ENCODE peak calls at places on chromosome 5, in four cellular contexts. One of them, this sample, is unnamed.

GRCh38 chr5:9302228-9302627 is 243.6 kb downstream of the SEMA5A start:
- DNase-seq in stimulated activated CD4-positive, alpha-beta T cell treated with anti-CD3 and anti-CD28 coated beads, Interleukin-4, amount 100 ng/mL, for 4 hours: no peak
- DNase-seq in HT-29: no peak
- DNase-seq in NCI-H1930: no peak
- DNase-seq in this sample: peak; percentile 42

GRCh38 chr5:154092356-154092755 is 53.6 kb downstream of the MFAP3 start:
- DNase-seq in stimulated activated CD4-positive, alpha-beta T cell treated with anti-CD3 and anti-CD28 coated beads, Interleukin-4, amount 100 ng/mL, for 4 hours: no peak
- DNase-seq in HT-29: no peak
- DNase-seq in NCI-H1930: no peak
- DNase-seq in this sample: no peak

GRCh38 chr5:134506054-134507039 is 19.1 kb upstream of the JADE2 start:
- DNase-seq in stimulated activated CD4-positive, alpha-beta T cell treated with anti-CD3 and anti-CD28 coated beads, Interleukin-4, amount 100 ng/mL, for 4 hours: no peak
- DNase-seq in HT-29: peak; percentile 98
- DNase-seq in NCI-H1930: no peak
- DNase-seq in this sample: no peak

GRCh38 chr5:1135696-1136525 is 24.0 kb upstream of the SLC12A7 start:
- DNase-seq in stimulated activated CD4-positive, alpha-beta T cell treated with anti-CD3 and anti-CD28 coated beads, Interleukin-4, amount 100 ng/mL, for 4 hours: no peak
- DNase-seq in HT-29: no peak
- DNase-seq in NCI-H1930: no peak
- DNase-seq in this sample: no peak

GRCh38 chr5:159452480-159453167 is 122.3 kb upstream of the IL12B start:
- DNase-seq in stimulated activated CD4-positive, alpha-beta T cell treated with anti-CD3 and anti-CD28 coated beads, Interleukin-4, amount 100 ng/mL, for 4 hours: no peak
- DNase-seq in HT-29: no peak
- DNase-seq in NCI-H1930: no peak
- DNase-seq in this sample: no peak

GRCh38 chr5:93677344-93678021 is 63.9 kb downstream of the POU5F2 start:
- DNase-seq in stimulated activated CD4-positive, alpha-beta T cell treated with anti-CD3 and anti-CD28 coated beads, Interleukin-4, amount 100 ng/mL, for 4 hours: no peak
- DNase-seq in HT-29: no peak
- DNase-seq in NCI-H1930: peak; percentile 16
- DNase-seq in this sample: peak; percentile 55

GRCh38 chr5:10565785-10566506 is 2.1 kb downstream of the ANKRD33B start:
- DNase-seq in stimulated activated CD4-positive, alpha-beta T cell treated with anti-CD3 and anti-CD28 coated beads, Interleukin-4, amount 100 ng/mL, for 4 hours: no peak
- DNase-seq in HT-29: no peak
- DNase-seq in NCI-H1930: no peak
- DNase-seq in this sample: no peak

GRCh38 chr5:103293719-103294118 is 35.2 kb downstream of the MACIR start:
- DNase-seq in stimulated activated CD4-positive, alpha-beta T cell treated with anti-CD3 and anti-CD28 coated beads, Interleukin-4, amount 100 ng/mL, for 4 hours: no peak
- DNase-seq in HT-29: no peak
- DNase-seq in NCI-H1930: no peak
- DNase-seq in this sample: no peak

GRCh38 chr5:19626218-19626617 is 361.8 kb downstream of the CDH18 start:
- DNase-seq in stimulated activated CD4-positive, alpha-beta T cell treated with anti-CD3 and anti-CD28 coated beads, Interleukin-4, amount 100 ng/mL, for 4 hours: no peak
- DNase-seq in HT-29: no peak
- DNase-seq in NCI-H1930: no peak
- DNase-seq in this sample: no peak

GRCh38 chr5:82364497-82364896 is 86.3 kb upstream of the RPS23 start:
- DNase-seq in stimulated activated CD4-positive, alpha-beta T cell treated with anti-CD3 and anti-CD28 coated beads, Interleukin-4, amount 100 ng/mL, for 4 hours: no peak
- DNase-seq in HT-29: peak; percentile 52
- DNase-seq in NCI-H1930: no peak
- DNase-seq in this sample: peak; percentile 71

GRCh38 chr5:72508241-72509170 is 1.3 kb upstream of the ZNF366 start:
- DNase-seq in stimulated activated CD4-positive, alpha-beta T cell treated with anti-CD3 and anti-CD28 coated beads, Interleukin-4, amount 100 ng/mL, for 4 hours: no peak
- DNase-seq in HT-29: no peak
- DNase-seq in NCI-H1930: no peak
- DNase-seq in this sample: no peak

GRCh38 chr5:135535820-135536801 is at the start of gene NEUROG1:
- DNase-seq in stimulated activated CD4-positive, alpha-beta T cell treated with anti-CD3 and anti-CD28 coated beads, Interleukin-4, amount 100 ng/mL, for 4 hours: no peak
- DNase-seq in HT-29: no peak
- DNase-seq in NCI-H1930: peak; percentile 30
- DNase-seq in this sample: no peak

GRCh38 chr5:23072179-23072578 is 219.0 kb upstream of the CDH12 start:
- DNase-seq in stimulated activated CD4-positive, alpha-beta T cell treated with anti-CD3 and anti-CD28 coated beads, Interleukin-4, amount 100 ng/mL, for 4 hours: no peak
- DNase-seq in HT-29: no peak
- DNase-seq in NCI-H1930: no peak
- DNase-seq in this sample: no peak

GRCh38 chr5:82105457-82105856 is 133.6 kb downstream of the ATG10 start:
- DNase-seq in stimulated activated CD4-positive, alpha-beta T cell treated with anti-CD3 and anti-CD28 coated beads, Interleukin-4, amount 100 ng/mL, for 4 hours: no peak
- DNase-seq in HT-29: no peak
- DNase-seq in NCI-H1930: no peak
- DNase-seq in this sample: peak; percentile 46

GRCh38 chr5:126707080-126707479 is 69.9 kb upstream of the LMNB1 start:
- DNase-seq in stimulated activated CD4-positive, alpha-beta T cell treated with anti-CD3 and anti-CD28 coated beads, Interleukin-4, amount 100 ng/mL, for 4 hours: no peak
- DNase-seq in HT-29: no peak
- DNase-seq in NCI-H1930: no peak
- DNase-seq in this sample: no peak

GRCh38 chr5:87151547-87151946 is 116.1 kb upstream of the RASA1 start:
- DNase-seq in stimulated activated CD4-positive, alpha-beta T cell treated with anti-CD3 and anti-CD28 coated beads, Interleukin-4, amount 100 ng/mL, for 4 hours: no peak
- DNase-seq in HT-29: peak; percentile 56
- DNase-seq in NCI-H1930: no peak
- DNase-seq in this sample: peak; percentile 93

GRCh38 chr5:163163858-163164257 is 273.5 kb upstream of the CCNG1 start:
- DNase-seq in stimulated activated CD4-positive, alpha-beta T cell treated with anti-CD3 and anti-CD28 coated beads, Interleukin-4, amount 100 ng/mL, for 4 hours: no peak
- DNase-seq in HT-29: no peak
- DNase-seq in NCI-H1930: no peak
- DNase-seq in this sample: peak; percentile 21

GRCh38 chr5:31598640-31599611 is 40.0 kb upstream of the PDZD2 start:
- DNase-seq in stimulated activated CD4-positive, alpha-beta T cell treated with anti-CD3 and anti-CD28 coated beads, Interleukin-4, amount 100 ng/mL, for 4 hours: no peak
- DNase-seq in HT-29: no peak
- DNase-seq in NCI-H1930: no peak
- DNase-seq in this sample: no peak

GRCh38 chr5:179183481-179183880 is 123.3 kb downstream of the ZNF354C start:
- DNase-seq in stimulated activated CD4-positive, alpha-beta T cell treated with anti-CD3 and anti-CD28 coated beads, Interleukin-4, amount 100 ng/mL, for 4 hours: no peak
- DNase-seq in HT-29: no peak
- DNase-seq in NCI-H1930: no peak
- DNase-seq in this sample: no peak

GRCh38 chr5:126355940-126356339 is 67.3 kb upstream of the GRAMD2B start:
- DNase-seq in stimulated activated CD4-positive, alpha-beta T cell treated with anti-CD3 and anti-CD28 coated beads, Interleukin-4, amount 100 ng/mL, for 4 hours: no peak
- DNase-seq in HT-29: no peak
- DNase-seq in NCI-H1930: no peak
- DNase-seq in this sample: no peak

GRCh38 chr5:39998518-39998917 is 573.7 kb upstream of the DAB2 start:
- DNase-seq in stimulated activated CD4-positive, alpha-beta T cell treated with anti-CD3 and anti-CD28 coated beads, Interleukin-4, amount 100 ng/mL, for 4 hours: no peak
- DNase-seq in HT-29: no peak
- DNase-seq in NCI-H1930: no peak
- DNase-seq in this sample: no peak

GRCh38 chr5:13941468-13941867 is 3.0 kb downstream of the DNAH5 start:
- DNase-seq in stimulated activated CD4-positive, alpha-beta T cell treated with anti-CD3 and anti-CD28 coated beads, Interleukin-4, amount 100 ng/mL, for 4 hours: no peak
- DNase-seq in HT-29: no peak
- DNase-seq in NCI-H1930: no peak
- DNase-seq in this sample: no peak

GRCh38 chr5:885529-885928 is 7.1 kb downstream of the BRD9 start:
- DNase-seq in stimulated activated CD4-positive, alpha-beta T cell treated with anti-CD3 and anti-CD28 coated beads, Interleukin-4, amount 100 ng/mL, for 4 hours: no peak
- DNase-seq in HT-29: no peak
- DNase-seq in NCI-H1930: no peak
- DNase-seq in this sample: no peak

GRCh38 chr5:180389252-180390101 is 36.3 kb upstream of the GFPT2 start:
- DNase-seq in stimulated activated CD4-positive, alpha-beta T cell treated with anti-CD3 and anti-CD28 coated beads, Interleukin-4, amount 100 ng/mL, for 4 hours: no peak
- DNase-seq in HT-29: no peak
- DNase-seq in NCI-H1930: no peak
- DNase-seq in this sample: no peak

GRCh38 chr5:136033848-136034247 is 5.1 kb downstream of the TGFBI start:
- DNase-seq in stimulated activated CD4-positive, alpha-beta T cell treated with anti-CD3 and anti-CD28 coated beads, Interleukin-4, amount 100 ng/mL, for 4 hours: no peak
- DNase-seq in HT-29: no peak
- DNase-seq in NCI-H1930: no peak
- DNase-seq in this sample: peak; percentile 94

GRCh38 chr5:151053796-151054490 is 26.9 kb downstream of the TNIP1 start:
- DNase-seq in stimulated activated CD4-positive, alpha-beta T cell treated with anti-CD3 and anti-CD28 coated beads, Interleukin-4, amount 100 ng/mL, for 4 hours: no peak
- DNase-seq in HT-29: no peak
- DNase-seq in NCI-H1930: no peak
- DNase-seq in this sample: no peak

GRCh38 chr5:52560366-52560765 is 227.3 kb upstream of the ITGA1 start:
- DNase-seq in stimulated activated CD4-positive, alpha-beta T cell treated with anti-CD3 and anti-CD28 coated beads, Interleukin-4, amount 100 ng/mL, for 4 hours: no peak
- DNase-seq in HT-29: peak; percentile 63
- DNase-seq in NCI-H1930: no peak
- DNase-seq in this sample: peak; percentile 34

GRCh38 chr5:60463179-60463868 is 236.6 kb downstream of the DEPDC1B start:
- DNase-seq in stimulated activated CD4-positive, alpha-beta T cell treated with anti-CD3 and anti-CD28 coated beads, Interleukin-4, amount 100 ng/mL, for 4 hours: no peak
- DNase-seq in HT-29: peak; percentile 2
- DNase-seq in NCI-H1930: no peak
- DNase-seq in this sample: no peak

GRCh38 chr5:127978738-127979300 is 104.7 kb upstream of the SLC12A2 start:
- DNase-seq in stimulated activated CD4-positive, alpha-beta T cell treated with anti-CD3 and anti-CD28 coated beads, Interleukin-4, amount 100 ng/mL, for 4 hours: no peak
- DNase-seq in HT-29: no peak
- DNase-seq in NCI-H1930: no peak
- DNase-seq in this sample: no peak

GRCh38 chr5:86126202-86126601 is 491.5 kb upstream of the COX7C start:
- DNase-seq in stimulated activated CD4-positive, alpha-beta T cell treated with anti-CD3 and anti-CD28 coated beads, Interleukin-4, amount 100 ng/mL, for 4 hours: no peak
- DNase-seq in HT-29: no peak
- DNase-seq in NCI-H1930: no peak
- DNase-seq in this sample: no peak